ENCODE peak calls at places on chromosomes 5 and 9, in six cellular contexts. I, F, G, V, N and M are unnamed samples.

GRCh38 chr5:8827701-8828100 is 718.2 kb downstream of the SEMA5A start:
- DNase-seq in G (no peak), V (peak), N (peak), F (no peak), I (peak), M (peak)

GRCh38 chr5:96785719-96786118 is 22.0 kb downstream of the ERAP1 start:
- DNase-seq in I (no peak), N (no peak), F (no peak), V (no peak), G (no peak), M (no peak)

GRCh38 chr9:128503870-128504269 is 649 bp upstream of the GLE1 start:
- DNase-seq in G (peak), N (no peak), F (no peak), V (no peak), I (peak), M (peak)

GRCh38 chr5:180866296-180866695 is 5.2 kb upstream of the ZFP62 start:
- DNase-seq in N (no peak), G (peak), V (no peak), I (no peak), F (no peak), M (no peak)

GRCh38 chr5:112174959-112175594 is 244.0 kb downstream of the EPB41L4A start:
- DNase-seq in F (no peak), V (peak), I (peak), G (peak), N (peak), M (peak)

GRCh38 chr9:128497824-128498610 is 6.5 kb upstream of the GLE1 start:
- DNase-seq in F (no peak), I (no peak), V (no peak), G (no peak), N (no peak), M (no peak)

GRCh38 chr5:142931896-142932686 is 161.9 kb downstream of the ARHGAP26 start:
- DNase-seq in G (no peak), N (no peak), V (no peak), I (no peak), F (no peak), M (no peak)

GRCh38 chr9:16406536-16407225 is 463.8 kb downstream of the BNC2 start:
- DNase-seq in V (no peak), I (no peak), F (no peak), N (no peak), G (no peak), M (no peak)

GRCh38 chr9:96514825-96515218 is 64.9 kb downstream of the HABP4 start:
- DNase-seq in F (no peak), G (no peak), N (no peak), V (peak), I (peak), M (no peak)

GRCh38 chr5:74625742-74626241 is 14.7 kb downstream of the ENC1 start:
- DNase-seq in F (no peak), N (no peak), I (no peak), G (peak), V (peak), M (peak)

GRCh38 chr5:145906401-145906800 is 30.0 kb upstream of the SH3RF2 start:
- DNase-seq in G (no peak), I (no peak), N (no peak), F (no peak), V (no peak), M (no peak)

GRCh38 chr9:13252852-13253251 is 26.6 kb downstream of the MPDZ start:
- DNase-seq in F (no peak), G (no peak), N (no peak), I (no peak), V (no peak), M (no peak)

GRCh38 chr9:80699551-80699998 is 989.8 kb downstream of the TLE1 start:
- DNase-seq in F (no peak), G (no peak), I (no peak), V (peak), N (peak), M (peak)

GRCh38 chr9:137688725-137689124 is 69.9 kb downstream of the EHMT1 start:
- DNase-seq in F (no peak), I (no peak), V (no peak), N (peak), G (no peak), M (no peak)